ENCODE peak calls at places on chromosomes 3 and 15, in four cellular contexts. One of them, this sample, is unnamed.

GRCh38 chr3:78178209-78178608 is 1138.3 kb downstream of the ROBO2 start:
- DNase-seq in bronchial epithelial cell: no peak
- DNase-seq in CD8-positive, alpha-beta T cell: no peak
- DNase-seq in transverse colon: no peak
- DNase-seq in this sample: no peak

GRCh38 chr15:57384816-57385215 is 8.5 kb downstream of the CGNL1 start:
- DNase-seq in bronchial epithelial cell: peak; percentile 29
- DNase-seq in CD8-positive, alpha-beta T cell: no peak
- DNase-seq in transverse colon: no peak
- DNase-seq in this sample: no peak

GRCh38 chr3:98726084-98726483 is 37.1 kb upstream of the ST3GAL6 start:
- DNase-seq in bronchial epithelial cell: no peak
- DNase-seq in CD8-positive, alpha-beta T cell: no peak
- DNase-seq in transverse colon: no peak
- DNase-seq in this sample: no peak

GRCh38 chr15:34620814-34621213 is 37.4 kb upstream of the GOLGA8B start:
- DNase-seq in bronchial epithelial cell: no peak
- DNase-seq in CD8-positive, alpha-beta T cell: no peak
- DNase-seq in transverse colon: no peak
- DNase-seq in this sample: no peak

GRCh38 chr3:49801160-49801559 is 1.5 kb upstream of the CDHR4 start:
- DNase-seq in bronchial epithelial cell: no peak
- DNase-seq in CD8-positive, alpha-beta T cell: no peak
- DNase-seq in transverse colon: no peak
- DNase-seq in this sample: no peak

GRCh38 chr3:155676252-155676981 is 68.5 kb downstream of the PLCH1 start:
- DNase-seq in bronchial epithelial cell: peak; percentile 56
- DNase-seq in CD8-positive, alpha-beta T cell: no peak
- DNase-seq in transverse colon: peak; percentile 10
- DNase-seq in this sample: peak; percentile 5

GRCh38 chr3:63824309-63824708 is 5.2 kb downstream of the C3orf49 start:
- DNase-seq in bronchial epithelial cell: peak; percentile 99
- DNase-seq in CD8-positive, alpha-beta T cell: no peak
- DNase-seq in transverse colon: no peak
- DNase-seq in this sample: peak; percentile 19

GRCh38 chr3:4821975-4822374 is 157.3 kb upstream of the BHLHE40 start:
- DNase-seq in bronchial epithelial cell: no peak
- DNase-seq in CD8-positive, alpha-beta T cell: peak; percentile 92
- DNase-seq in transverse colon: peak; percentile 62
- DNase-seq in this sample: no peak

GRCh38 chr15:89768071-89768500 is 8.0 kb upstream of the MESP2 start:
- DNase-seq in bronchial epithelial cell: no peak
- DNase-seq in CD8-positive, alpha-beta T cell: no peak
- DNase-seq in transverse colon: peak; percentile 46
- DNase-seq in this sample: no peak

GRCh38 chr15:69194854-69195253 is 34.4 kb downstream of the GLCE start:
- DNase-seq in bronchial epithelial cell: no peak
- DNase-seq in CD8-positive, alpha-beta T cell: no peak
- DNase-seq in transverse colon: no peak
- DNase-seq in this sample: no peak

GRCh38 chr3:134373278-134373941 is 837 bp downstream of the AMOTL2 start:
- DNase-seq in bronchial epithelial cell: peak; percentile 77
- DNase-seq in CD8-positive, alpha-beta T cell: no peak
- DNase-seq in transverse colon: peak; percentile 78
- DNase-seq in this sample: peak; percentile 67

GRCh38 chr15:26438316-26438715 is 334.6 kb downstream of the GABRB3 start:
- DNase-seq in bronchial epithelial cell: no peak
- DNase-seq in CD8-positive, alpha-beta T cell: no peak
- DNase-seq in transverse colon: no peak
- DNase-seq in this sample: no peak

GRCh38 chr15:76366714-76367113 is 30.1 kb downstream of the ISL2 start:
- DNase-seq in bronchial epithelial cell: no peak
- DNase-seq in CD8-positive, alpha-beta T cell: no peak
- DNase-seq in transverse colon: peak; percentile 91
- DNase-seq in this sample: no peak

GRCh38 chr15:61092387-61093157 is 136.5 kb downstream of the RORA start:
- DNase-seq in bronchial epithelial cell: no peak
- DNase-seq in CD8-positive, alpha-beta T cell: no peak
- DNase-seq in transverse colon: no peak
- DNase-seq in this sample: no peak

GRCh38 chr3:71859128-71859519 is 74.2 kb upstream of the PROK2 start:
- DNase-seq in bronchial epithelial cell: peak; percentile 48
- DNase-seq in CD8-positive, alpha-beta T cell: no peak
- DNase-seq in transverse colon: no peak
- DNase-seq in this sample: no peak

GRCh38 chr15:95368211-95368610 is 962.3 kb upstream of the NR2F2 start:
- DNase-seq in bronchial epithelial cell: no peak
- DNase-seq in CD8-positive, alpha-beta T cell: no peak
- DNase-seq in transverse colon: no peak
- DNase-seq in this sample: no peak

GRCh38 chr3:185724761-185725160 is 100.1 kb downstream of the IGF2BP2 start:
- DNase-seq in bronchial epithelial cell: no peak
- DNase-seq in CD8-positive, alpha-beta T cell: no peak
- DNase-seq in transverse colon: no peak
- DNase-seq in this sample: no peak

GRCh38 chr3:61530355-61530754 is 31.0 kb upstream of the PTPRG start:
- DNase-seq in bronchial epithelial cell: peak; percentile 50
- DNase-seq in CD8-positive, alpha-beta T cell: no peak
- DNase-seq in transverse colon: no peak
- DNase-seq in this sample: peak; percentile 45

GRCh38 chr15:66290518-66290917 is 2.9 kb upstream of the DIS3L start:
- DNase-seq in bronchial epithelial cell: peak; percentile 10
- DNase-seq in CD8-positive, alpha-beta T cell: no peak
- DNase-seq in transverse colon: no peak
- DNase-seq in this sample: no peak

GRCh38 chr15:25492315-25492714 is 53.5 kb upstream of the UBE3A start:
- DNase-seq in bronchial epithelial cell: no peak
- DNase-seq in CD8-positive, alpha-beta T cell: no peak
- DNase-seq in transverse colon: no peak
- DNase-seq in this sample: no peak

GRCh38 chr3:97232635-97233034 is 418.2 kb downstream of the EPHA6 start:
- DNase-seq in bronchial epithelial cell: peak; percentile 66
- DNase-seq in CD8-positive, alpha-beta T cell: no peak
- DNase-seq in transverse colon: peak; percentile 17
- DNase-seq in this sample: no peak

GRCh38 chr15:91603681-91604080 is 249.8 kb upstream of the SLCO3A1 start:
- DNase-seq in bronchial epithelial cell: no peak
- DNase-seq in CD8-positive, alpha-beta T cell: no peak
- DNase-seq in transverse colon: no peak
- DNase-seq in this sample: no peak

GRCh38 chr3:32570426-32571191 is at the start of gene DYNC1LI1:
- DNase-seq in bronchial epithelial cell: peak; percentile 74
- DNase-seq in CD8-positive, alpha-beta T cell: peak; percentile 92
- DNase-seq in transverse colon: peak; percentile 96
- DNase-seq in this sample: peak; percentile 67

GRCh38 chr3:74233091-74233490 is 381.4 kb downstream of the CNTN3 start:
- DNase-seq in bronchial epithelial cell: no peak
- DNase-seq in CD8-positive, alpha-beta T cell: no peak
- DNase-seq in transverse colon: no peak
- DNase-seq in this sample: no peak

GRCh38 chr3:127744216-127744815 is 71.6 kb downstream of the ABTB1 start:
- DNase-seq in bronchial epithelial cell: no peak
- DNase-seq in CD8-positive, alpha-beta T cell: no peak
- DNase-seq in transverse colon: no peak
- DNase-seq in this sample: no peak

GRCh38 chr3:169501080-169501479 is 162.4 kb downstream of the MECOM start:
- DNase-seq in bronchial epithelial cell: no peak
- DNase-seq in CD8-positive, alpha-beta T cell: no peak
- DNase-seq in transverse colon: no peak
- DNase-seq in this sample: no peak

GRCh38 chr3:155302476-155302875 is 9.0 kb upstream of the STRIT1 start:
- DNase-seq in bronchial epithelial cell: peak; percentile 42
- DNase-seq in CD8-positive, alpha-beta T cell: no peak
- DNase-seq in transverse colon: no peak
- DNase-seq in this sample: peak; percentile 26

GRCh38 chr15:64521726-64522164 is 61.4 kb downstream of the ZNF609 start:
- DNase-seq in bronchial epithelial cell: peak; percentile 87
- DNase-seq in CD8-positive, alpha-beta T cell: no peak
- DNase-seq in transverse colon: no peak
- DNase-seq in this sample: peak; percentile 16

GRCh38 chr15:64522226-64522823 is 61.9 kb downstream of the ZNF609 start:
- DNase-seq in bronchial epithelial cell: no peak
- DNase-seq in CD8-positive, alpha-beta T cell: no peak
- DNase-seq in transverse colon: no peak
- DNase-seq in this sample: no peak

GRCh38 chr15:64521201-64521600 is 60.8 kb downstream of the ZNF609 start:
- DNase-seq in bronchial epithelial cell: peak; percentile 56
- DNase-seq in CD8-positive, alpha-beta T cell: no peak
- DNase-seq in transverse colon: no peak
- DNase-seq in this sample: no peak

GRCh38 chr15:64523240-64523639 is 62.9 kb downstream of the ZNF609 start:
- DNase-seq in bronchial epithelial cell: no peak
- DNase-seq in CD8-positive, alpha-beta T cell: no peak
- DNase-seq in transverse colon: no peak
- DNase-seq in this sample: no peak

DNA sequence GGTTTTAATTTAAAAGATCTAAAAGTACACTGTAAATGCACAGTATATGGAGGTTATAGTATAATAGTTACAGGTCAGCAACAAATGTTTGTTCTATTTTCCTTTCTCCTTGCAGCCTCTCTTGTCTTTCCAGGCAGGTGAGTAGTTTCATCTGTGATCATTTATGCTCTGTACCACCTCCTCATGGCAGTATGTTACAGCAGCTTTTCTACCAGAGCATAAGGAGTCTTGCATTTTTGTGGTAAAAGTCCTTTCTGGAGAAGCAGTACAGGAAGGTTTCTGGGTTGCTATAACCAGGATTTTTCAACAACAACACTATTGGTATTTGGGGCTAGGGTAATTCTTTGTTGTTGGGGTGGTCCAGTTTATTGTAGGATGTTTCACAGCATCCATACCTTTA is 59.5 kb downstream of the ZNF609 start:
- DNase-seq in bronchial epithelial cell: no peak
- DNase-seq in CD8-positive, alpha-beta T cell: no peak
- DNase-seq in transverse colon: no peak
- DNase-seq in this sample: no peak
- TF ChIP-seq CTCF in bronchial epithelial cell: no peak
- TF ChIP-seq CTCF in CD8-positive, alpha-beta T cell: no peak
- TF ChIP-seq CTCF in transverse colon: no peak
- TF ChIP-seq CTCF in this sample: no peak

DNA sequence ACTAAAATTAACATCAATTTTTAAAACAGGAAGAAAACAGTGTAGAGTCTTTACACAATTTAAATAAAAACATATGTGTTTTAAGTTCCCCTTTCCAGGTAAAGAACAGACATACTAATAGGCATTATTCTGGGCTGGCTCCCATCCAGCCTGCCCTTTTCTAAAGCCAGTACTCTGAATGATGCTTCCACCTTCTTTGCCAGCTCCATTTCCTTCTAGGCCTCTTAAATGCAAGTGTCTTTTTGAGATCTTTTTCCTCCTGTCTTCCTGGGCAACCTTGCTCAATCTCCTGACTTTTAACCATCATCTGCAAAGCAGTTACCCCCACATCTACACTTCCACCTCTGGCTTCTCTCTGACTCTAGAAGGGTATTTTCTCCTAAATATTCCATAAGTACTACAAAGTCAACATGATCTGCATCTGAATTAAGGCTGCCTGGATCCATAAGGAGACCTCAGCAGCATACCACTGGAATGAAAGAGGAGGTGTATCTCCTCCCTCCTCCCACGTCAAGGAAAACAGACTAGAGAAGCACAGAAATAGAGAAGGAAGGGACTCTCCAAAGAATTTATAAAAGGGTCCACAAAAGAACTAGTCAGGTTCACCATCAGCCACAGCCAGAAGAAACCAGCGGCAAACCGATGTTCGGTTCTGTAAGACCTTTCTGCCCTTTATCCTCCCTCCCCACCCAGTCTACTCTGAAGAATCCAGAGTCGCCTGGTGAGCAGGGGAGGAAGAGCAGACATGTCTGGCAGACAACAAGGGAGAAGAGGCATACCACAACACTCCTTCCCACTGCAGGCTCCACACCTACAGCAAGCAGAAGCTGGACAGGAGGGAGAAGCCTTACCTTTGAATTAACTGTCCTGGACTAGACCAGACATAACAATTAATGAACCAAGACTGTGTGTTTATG is 47.1 kb downstream of the GOLIM4 start:
- DNase-seq in bronchial epithelial cell: no peak
- DNase-seq in CD8-positive, alpha-beta T cell: no peak
- DNase-seq in transverse colon: no peak
- DNase-seq in this sample: no peak
- H3K4me3 ChIP-seq in bronchial epithelial cell: no peak overlapping the region
- H3K4me3 ChIP-seq in CD8-positive, alpha-beta T cell: no peak overlapping the region
- H3K4me3 ChIP-seq in transverse colon: no peak overlapping the region
- H3K4me3 ChIP-seq in this sample: no peak overlapping the region

DNA sequence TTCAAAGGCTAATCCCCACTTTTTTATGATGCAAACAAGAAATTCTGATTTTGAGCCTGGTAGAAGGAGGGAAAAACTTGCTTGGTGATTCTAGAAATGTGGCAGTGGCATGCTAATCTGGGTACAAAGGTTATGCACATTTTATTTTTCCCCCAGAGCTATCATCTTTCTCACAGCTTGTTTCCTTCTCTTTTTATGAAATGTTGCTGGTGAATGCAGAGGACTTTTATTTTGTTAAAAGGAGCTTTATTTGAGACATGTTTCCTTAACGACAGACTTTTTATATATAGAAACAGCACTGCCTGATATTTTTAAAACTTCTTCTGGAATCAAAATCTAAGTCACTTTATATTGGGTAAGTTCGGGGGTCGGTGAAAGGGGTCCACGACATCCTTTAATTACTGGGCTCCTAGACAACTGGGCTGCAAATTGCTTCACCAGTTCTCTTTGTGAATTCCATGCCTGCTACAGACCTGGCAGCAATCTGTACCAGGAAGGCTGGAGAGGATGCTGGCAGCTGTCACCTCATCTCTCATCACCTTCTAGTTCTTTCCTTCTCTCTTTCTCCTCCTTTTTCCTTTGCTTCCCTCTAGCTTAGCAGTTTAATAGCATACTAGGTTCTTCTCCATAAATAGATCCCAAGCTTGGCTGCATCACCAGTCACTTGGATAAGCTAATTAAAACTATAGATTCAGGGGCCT is 464.7 kb downstream of the PDCD6IP start:
- DNase-seq in bronchial epithelial cell: no peak
- DNase-seq in CD8-positive, alpha-beta T cell: no peak
- DNase-seq in transverse colon: no peak
- DNase-seq in this sample: no peak
- H3K36me3 ChIP-seq in bronchial epithelial cell: no peaks in the 10 kb centered on the region
- H3K36me3 ChIP-seq in CD8-positive, alpha-beta T cell: no peaks in the 10 kb centered on the region
- H3K36me3 ChIP-seq in transverse colon: no peaks in the 10 kb centered on the region
- H3K36me3 ChIP-seq in this sample: no peaks in the 10 kb centered on the region

DNA sequence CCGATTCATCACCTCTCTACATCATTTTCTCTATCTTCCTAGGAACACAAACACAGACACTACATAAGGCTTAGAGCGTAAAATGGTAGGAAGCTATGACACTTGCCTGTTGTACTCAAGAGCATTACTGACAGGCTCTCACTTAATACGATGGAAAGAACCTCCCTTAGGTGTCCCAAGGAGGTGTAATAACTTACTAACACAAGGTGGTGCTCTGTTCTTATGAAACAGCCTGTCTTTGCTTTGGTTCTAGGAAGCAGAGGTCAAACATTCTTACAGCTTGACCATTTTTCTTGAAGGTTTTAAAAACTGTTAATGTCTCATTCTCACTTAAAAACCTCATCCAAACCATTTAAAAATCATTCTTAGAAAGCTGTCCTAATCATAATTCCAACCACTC is 317.9 kb upstream of the AGTR1 start:
- DNase-seq in bronchial epithelial cell: peak; percentile 62
- DNase-seq in CD8-positive, alpha-beta T cell: no peak
- DNase-seq in transverse colon: no peak
- DNase-seq in this sample: peak; percentile 18
- TF ChIP-seq CTCF in bronchial epithelial cell: peak; percentile 41
- TF ChIP-seq CTCF in CD8-positive, alpha-beta T cell: no peak
- TF ChIP-seq CTCF in transverse colon: peak; percentile 59
- TF ChIP-seq CTCF in this sample: peak; percentile 55